ENCODE peak calls at places on chromosomes 7 and 10, in six cellular contexts. One of them, this sample, is unnamed.

GRCh38 chr7:93910076-93910994 is 4.0 kb downstream of the GNGT1 start:
- DNase-seq in transverse colon: no peak
- DNase-seq in H54: no peak
- DNase-seq in sigmoid colon: peak
- DNase-seq in NB4: no peak
- DNase-seq in body of pancreas: peak
- DNase-seq in this sample: no peak

GRCh38 chr10:110775406-110775805 is 96.3 kb upstream of the PDCD4 start:
- DNase-seq in transverse colon: no peak
- DNase-seq in H54: no peak
- DNase-seq in sigmoid colon: no peak
- DNase-seq in NB4: no peak
- DNase-seq in body of pancreas: no peak
- DNase-seq in this sample: no peak

GRCh38 chr7:157445246-157445955 is 108.6 kb downstream of the DNAJB6 start:
- DNase-seq in transverse colon: no peak
- DNase-seq in H54: no peak
- DNase-seq in sigmoid colon: peak
- DNase-seq in NB4: peak
- DNase-seq in body of pancreas: no peak
- DNase-seq in this sample: no peak

GRCh38 chr10:5071411-5072198 is 22.6 kb upstream of the AKR1C3 start:
- DNase-seq in transverse colon: peak
- DNase-seq in H54: no peak
- DNase-seq in sigmoid colon: peak
- DNase-seq in NB4: no peak
- DNase-seq in body of pancreas: peak
- DNase-seq in this sample: peak

GRCh38 chr7:22064816-22065215 is 119.1 kb upstream of the CDCA7L start:
- DNase-seq in transverse colon: no peak
- DNase-seq in H54: no peak
- DNase-seq in sigmoid colon: no peak
- DNase-seq in NB4: no peak
- DNase-seq in body of pancreas: no peak
- DNase-seq in this sample: no peak

GRCh38 chr7:50775231-50775630 is 7.5 kb downstream of the GRB10 start:
- DNase-seq in transverse colon: no peak
- DNase-seq in H54: no peak
- DNase-seq in sigmoid colon: no peak
- DNase-seq in NB4: no peak
- DNase-seq in body of pancreas: peak
- DNase-seq in this sample: no peak

GRCh38 chr10:14409247-14409646 is 78.5 kb upstream of the FRMD4A start:
- DNase-seq in transverse colon: no peak
- DNase-seq in H54: no peak
- DNase-seq in sigmoid colon: no peak
- DNase-seq in NB4: no peak
- DNase-seq in body of pancreas: no peak
- DNase-seq in this sample: no peak

GRCh38 chr10:46287846-46288480 is 1.2 kb downstream of the ANTXRL start:
- DNase-seq in transverse colon: no peak
- DNase-seq in H54: no peak
- DNase-seq in sigmoid colon: peak
- DNase-seq in NB4: peak
- DNase-seq in body of pancreas: no peak
- DNase-seq in this sample: peak

GRCh38 chr10:119933179-119933578 is 40.6 kb downstream of the SEC23IP start:
- DNase-seq in transverse colon: no peak
- DNase-seq in H54: no peak
- DNase-seq in sigmoid colon: no peak
- DNase-seq in NB4: peak
- DNase-seq in body of pancreas: no peak
- DNase-seq in this sample: no peak

GRCh38 chr10:110803830-110804338 is 67.8 kb upstream of the PDCD4 start:
- DNase-seq in transverse colon: peak
- DNase-seq in H54: no peak
- DNase-seq in sigmoid colon: no peak
- DNase-seq in NB4: peak
- DNase-seq in body of pancreas: peak
- DNase-seq in this sample: peak

GRCh38 chr7:16409777-16410176 is 11.6 kb downstream of the CRPPA start:
- DNase-seq in transverse colon: no peak
- DNase-seq in H54: no peak
- DNase-seq in sigmoid colon: no peak
- DNase-seq in NB4: no peak
- DNase-seq in body of pancreas: no peak
- DNase-seq in this sample: no peak

GRCh38 chr7:131244259-131244852 is 83.3 kb upstream of the MKLN1 start:
- DNase-seq in transverse colon: peak
- DNase-seq in H54: peak
- DNase-seq in sigmoid colon: peak
- DNase-seq in NB4: peak
- DNase-seq in body of pancreas: no peak
- DNase-seq in this sample: no peak

GRCh38 chr7:2568521-2569223 is 9.9 kb downstream of the IQCE start:
- DNase-seq in transverse colon: no peak
- DNase-seq in H54: no peak
- DNase-seq in sigmoid colon: no peak
- DNase-seq in NB4: no peak
- DNase-seq in body of pancreas: no peak
- DNase-seq in this sample: no peak

GRCh38 chr7:30933124-30933893 is 21.7 kb downstream of the AQP1 start:
- DNase-seq in transverse colon: no peak
- DNase-seq in H54: peak
- DNase-seq in sigmoid colon: peak
- DNase-seq in NB4: no peak
- DNase-seq in body of pancreas: no peak
- DNase-seq in this sample: peak

GRCh38 chr10:75712241-75712880 is 280.9 kb downstream of the LRMDA start:
- DNase-seq in transverse colon: no peak
- DNase-seq in H54: no peak
- DNase-seq in sigmoid colon: no peak
- DNase-seq in NB4: no peak
- DNase-seq in body of pancreas: peak
- DNase-seq in this sample: peak

GRCh38 chr10:11272915-11273389 is 255.3 kb downstream of the CELF2 start:
- DNase-seq in transverse colon: no peak
- DNase-seq in H54: no peak
- DNase-seq in sigmoid colon: no peak
- DNase-seq in NB4: no peak
- DNase-seq in body of pancreas: no peak
- DNase-seq in this sample: no peak

GRCh38 chr10:69612760-69613159 is 17.3 kb upstream of the FAM241B start:
- DNase-seq in transverse colon: no peak
- DNase-seq in H54: no peak
- DNase-seq in sigmoid colon: no peak
- DNase-seq in NB4: no peak
- DNase-seq in body of pancreas: no peak
- DNase-seq in this sample: no peak

GRCh38 chr10:116287906-116288501 is 15.0 kb upstream of the GFRA1 start:
- DNase-seq in transverse colon: peak
- DNase-seq in H54: no peak
- DNase-seq in sigmoid colon: no peak
- DNase-seq in NB4: peak
- DNase-seq in body of pancreas: peak
- DNase-seq in this sample: no peak

GRCh38 chr7:154182361-154182760 is 130.2 kb downstream of the DPP6 start:
- DNase-seq in transverse colon: no peak
- DNase-seq in H54: no peak
- DNase-seq in sigmoid colon: no peak
- DNase-seq in NB4: no peak
- DNase-seq in body of pancreas: no peak
- DNase-seq in this sample: no peak

GRCh38 chr7:75928600-75928939 is 13.6 kb downstream of the POR start:
- DNase-seq in transverse colon: no peak
- DNase-seq in H54: no peak
- DNase-seq in sigmoid colon: no peak
- DNase-seq in NB4: no peak
- DNase-seq in body of pancreas: no peak
- DNase-seq in this sample: no peak

GRCh38 chr7:45647426-45647825 is 73.3 kb downstream of the ADCY1 start:
- DNase-seq in transverse colon: no peak
- DNase-seq in H54: no peak
- DNase-seq in sigmoid colon: no peak
- DNase-seq in NB4: no peak
- DNase-seq in body of pancreas: no peak
- DNase-seq in this sample: no peak

GRCh38 chr10:89502556-89502955 is 32.8 kb downstream of the SLC16A12 start:
- DNase-seq in transverse colon: no peak
- DNase-seq in H54: no peak
- DNase-seq in sigmoid colon: no peak
- DNase-seq in NB4: no peak
- DNase-seq in body of pancreas: peak
- DNase-seq in this sample: no peak

GRCh38 chr7:75776295-75776971 is 4.4 kb upstream of the CCL26 start:
- DNase-seq in transverse colon: no peak
- DNase-seq in H54: no peak
- DNase-seq in sigmoid colon: no peak
- DNase-seq in NB4: peak
- DNase-seq in body of pancreas: no peak
- DNase-seq in this sample: no peak

GRCh38 chr7:84677386-84677785 is 482.8 kb upstream of the SEMA3A start:
- DNase-seq in transverse colon: no peak
- DNase-seq in H54: no peak
- DNase-seq in sigmoid colon: peak
- DNase-seq in NB4: no peak
- DNase-seq in body of pancreas: peak
- DNase-seq in this sample: no peak

GRCh38 chr7:39265912-39266591 is 288.3 kb downstream of the POU6F2 start:
- DNase-seq in transverse colon: no peak
- DNase-seq in H54: no peak
- DNase-seq in sigmoid colon: no peak
- DNase-seq in NB4: no peak
- DNase-seq in body of pancreas: no peak
- DNase-seq in this sample: no peak

GRCh38 chr7:44367475-44368030 is 42.2 kb upstream of the CAMK2B start:
- DNase-seq in transverse colon: no peak
- DNase-seq in H54: no peak
- DNase-seq in sigmoid colon: no peak
- DNase-seq in NB4: no peak
- DNase-seq in body of pancreas: no peak
- DNase-seq in this sample: no peak

GRCh38 chr7:28739826-28740225 is 218.3 kb downstream of the TRIL start:
- DNase-seq in transverse colon: no peak
- DNase-seq in H54: no peak
- DNase-seq in sigmoid colon: no peak
- DNase-seq in NB4: no peak
- DNase-seq in body of pancreas: no peak
- DNase-seq in this sample: no peak

GRCh38 chr10:113687041-113687440 is 7.3 kb downstream of the CASP7 start:
- DNase-seq in transverse colon: no peak
- DNase-seq in H54: no peak
- DNase-seq in sigmoid colon: no peak
- DNase-seq in NB4: no peak
- DNase-seq in body of pancreas: no peak
- DNase-seq in this sample: no peak

DNA sequence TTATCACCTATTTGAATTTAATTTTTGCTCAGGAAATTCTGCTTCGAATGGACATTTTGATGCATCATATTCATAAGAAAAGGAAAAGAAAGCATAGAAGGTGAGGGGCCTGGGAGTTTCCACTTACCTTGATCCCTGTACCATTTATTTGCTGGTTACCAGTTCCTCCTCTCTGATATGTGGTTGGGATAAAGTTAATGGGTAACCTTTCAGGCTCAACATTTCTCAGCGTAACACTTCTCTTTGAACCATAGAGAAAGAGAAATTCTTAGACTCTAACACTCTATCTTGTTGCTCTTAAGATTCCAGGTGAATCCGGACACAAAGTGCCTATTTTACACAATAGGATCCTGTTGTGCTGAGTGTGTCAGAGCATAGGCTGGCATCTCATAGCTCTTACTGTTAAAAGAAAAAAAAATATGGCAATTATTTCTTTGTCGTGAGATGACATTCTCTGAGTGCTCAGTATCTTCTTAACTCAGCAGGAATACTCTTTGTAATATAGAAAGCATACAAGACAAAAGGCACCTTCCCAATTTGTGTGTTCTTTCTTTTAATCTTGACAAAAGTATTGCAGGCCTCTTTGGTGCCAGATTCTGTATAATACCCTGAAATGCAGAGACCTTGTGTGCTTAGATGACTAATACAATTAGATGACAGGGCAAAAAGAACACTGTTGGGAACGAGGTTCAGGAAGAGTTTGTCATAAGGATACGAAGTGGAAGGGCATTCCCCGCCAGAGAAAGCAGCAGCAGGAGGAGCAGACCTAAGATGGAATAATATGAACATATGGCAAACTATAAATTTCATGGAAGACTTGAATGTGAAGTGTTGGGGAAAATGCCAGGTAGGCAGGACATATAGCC is 689.6 kb downstream of the NRG3 start:
- DNase-seq in transverse colon: no peak
- DNase-seq in H54: no peak
- DNase-seq in sigmoid colon: no peak
- DNase-seq in NB4: no peak
- DNase-seq in body of pancreas: no peak
- DNase-seq in this sample: no peak
- TF ChIP-seq POLR2A in transverse colon: no peak
- TF ChIP-seq POLR2A in H54: no peak
- TF ChIP-seq POLR2A in sigmoid colon: no peak
- TF ChIP-seq POLR2A in NB4: no peak
- TF ChIP-seq POLR2A in body of pancreas: no peak
- TF ChIP-seq POLR2A in this sample: no peak

DNA sequence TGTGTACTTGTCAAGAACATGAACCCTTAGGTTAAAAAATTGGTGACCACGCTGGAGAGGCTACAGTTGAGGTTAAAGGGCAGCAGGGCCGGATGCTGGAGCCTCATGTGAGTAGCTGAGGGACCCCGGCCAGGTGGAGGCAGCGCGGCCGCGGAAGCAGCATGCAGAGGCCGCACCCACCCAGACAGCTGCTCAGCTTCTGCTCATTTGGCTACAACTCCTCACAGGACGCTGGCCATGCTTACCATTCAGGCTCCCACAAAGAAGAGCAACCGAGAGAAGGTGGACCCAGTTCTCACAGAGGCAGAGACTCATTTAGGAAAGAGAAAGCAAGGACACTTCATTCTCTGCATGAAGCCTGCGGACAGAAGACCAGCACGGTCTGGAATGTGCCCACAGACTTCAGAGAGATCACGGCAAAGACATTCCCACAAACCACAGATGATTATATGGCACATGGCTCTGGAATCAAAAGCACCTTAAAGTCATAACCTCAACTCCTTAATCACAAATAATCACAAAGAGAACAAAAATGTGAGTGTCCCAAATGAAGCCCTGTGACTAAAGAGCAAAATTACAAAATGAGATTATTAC is 94.4 kb downstream of the VOPP1 start:
- DNase-seq in transverse colon: no peak
- DNase-seq in H54: peak
- DNase-seq in sigmoid colon: no peak
- DNase-seq in NB4: no peak
- DNase-seq in body of pancreas: no peak
- DNase-seq in this sample: no peak
- TF ChIP-seq POLR2A in transverse colon: no peak
- TF ChIP-seq POLR2A in H54: no peak
- TF ChIP-seq POLR2A in sigmoid colon: no peak
- TF ChIP-seq POLR2A in NB4: no peak
- TF ChIP-seq POLR2A in body of pancreas: no peak
- TF ChIP-seq POLR2A in this sample: no peak

GRCh38 chr7:100568936-100569844 is 4.5 kb downstream of the SAP25 start:
- DNase-seq in transverse colon: peak
- DNase-seq in H54: no peak
- DNase-seq in sigmoid colon: peak
- DNase-seq in NB4: peak
- DNase-seq in body of pancreas: peak
- DNase-seq in this sample: peak
- TF ChIP-seq POLR2A in transverse colon: no peak
- TF ChIP-seq POLR2A in H54: no peak
- TF ChIP-seq POLR2A in sigmoid colon: no peak
- TF ChIP-seq POLR2A in NB4: no peak
- TF ChIP-seq POLR2A in body of pancreas: peak
- TF ChIP-seq POLR2A in this sample: no peak

GRCh38 chr10:93481931-93482834 is at the start of gene MYOF:
- DNase-seq in transverse colon: peak
- DNase-seq in H54: no peak
- DNase-seq in sigmoid colon: peak
- DNase-seq in NB4: peak
- DNase-seq in body of pancreas: peak
- DNase-seq in this sample: peak
- TF ChIP-seq POLR2A in transverse colon: peak
- TF ChIP-seq POLR2A in H54: peak
- TF ChIP-seq POLR2A in sigmoid colon: peak
- TF ChIP-seq POLR2A in NB4: no peak
- TF ChIP-seq POLR2A in body of pancreas: peak
- TF ChIP-seq POLR2A in this sample: peak